ENCODE peak calls at places on chromosomes 13 and 19, in eight cellular contexts. One of them, this sample, is unnamed.
A peak's percentile ranks its signal among the peaks of the same experiment; 100 is the strongest.

GRCh38 chr19:35254341-35255297 is 5.8 kb downstream of the LSR start:
- DNase-seq in aorta: peak; percentile 24
- DNase-seq in Karpas-422: no peak
- DNase-seq in esophagus squamous epithelium: no peak
- DNase-seq in stimulated activated CD4-positive, alpha-beta T cell treated with anti-CD3 and anti-CD28 coated beads, Interleukin-1b, Interleukin-23, amount 100 ng/mL, for 1 hour: no peak
- DNase-seq in keratinocyte: no peak
- DNase-seq in mesothelial cell of epicardium: no peak
- DNase-seq in activated CD4-positive, alpha-beta T cell treated with anti-CD3 and anti-CD28 coated beads, Interleukin-2, amount 10 ng/mL, durations not matched to agents 7 days and 5 days: peak; percentile 3
- DNase-seq in this sample: no peak

GRCh38 chr13:114108141-114108761 is 24.2 kb downstream of the RASA3 start:
- DNase-seq in mesothelial cell of epicardium: no peak
- DNase-seq in aorta: peak; percentile 47
- DNase-seq in esophagus squamous epithelium: no peak
- DNase-seq in stimulated activated CD4-positive, alpha-beta T cell treated with anti-CD3 and anti-CD28 coated beads, Interleukin-1b, Interleukin-23, amount 100 ng/mL, for 1 hour: no peak
- DNase-seq in Karpas-422: no peak
- DNase-seq in keratinocyte: no peak
- DNase-seq in activated CD4-positive, alpha-beta T cell treated with anti-CD3 and anti-CD28 coated beads, Interleukin-2, amount 10 ng/mL, durations not matched to agents 7 days and 5 days: no peak
- DNase-seq in this sample: no peak

GRCh38 chr19:29564574-29565005 is 38.8 kb downstream of the VSTM2B start:
- DNase-seq in mesothelial cell of epicardium: no peak
- DNase-seq in keratinocyte: no peak
- DNase-seq in activated CD4-positive, alpha-beta T cell treated with anti-CD3 and anti-CD28 coated beads, Interleukin-2, amount 10 ng/mL, durations not matched to agents 7 days and 5 days: no peak
- DNase-seq in Karpas-422: no peak
- DNase-seq in aorta: no peak
- DNase-seq in stimulated activated CD4-positive, alpha-beta T cell treated with anti-CD3 and anti-CD28 coated beads, Interleukin-1b, Interleukin-23, amount 100 ng/mL, for 1 hour: no peak
- DNase-seq in esophagus squamous epithelium: no peak
- DNase-seq in this sample: no peak

GRCh38 chr13:72622546-72622945 is 104.9 kb downstream of the MZT1 start:
- DNase-seq in mesothelial cell of epicardium: no peak
- DNase-seq in stimulated activated CD4-positive, alpha-beta T cell treated with anti-CD3 and anti-CD28 coated beads, Interleukin-1b, Interleukin-23, amount 100 ng/mL, for 1 hour: no peak
- DNase-seq in Karpas-422: no peak
- DNase-seq in keratinocyte: no peak
- DNase-seq in aorta: no peak
- DNase-seq in esophagus squamous epithelium: no peak
- DNase-seq in activated CD4-positive, alpha-beta T cell treated with anti-CD3 and anti-CD28 coated beads, Interleukin-2, amount 10 ng/mL, durations not matched to agents 7 days and 5 days: no peak
- DNase-seq in this sample: no peak

GRCh38 chr13:51697181-51697580 is 106.8 kb downstream of the DHRS12 start:
- DNase-seq in stimulated activated CD4-positive, alpha-beta T cell treated with anti-CD3 and anti-CD28 coated beads, Interleukin-1b, Interleukin-23, amount 100 ng/mL, for 1 hour: no peak
- DNase-seq in aorta: no peak
- DNase-seq in Karpas-422: peak; percentile 29
- DNase-seq in activated CD4-positive, alpha-beta T cell treated with anti-CD3 and anti-CD28 coated beads, Interleukin-2, amount 10 ng/mL, durations not matched to agents 7 days and 5 days: no peak
- DNase-seq in keratinocyte: no peak
- DNase-seq in mesothelial cell of epicardium: no peak
- DNase-seq in esophagus squamous epithelium: no peak
- DNase-seq in this sample: no peak

GRCh38 chr19:57812201-57812600 is 2.5 kb downstream of the ZNF552 start:
- DNase-seq in keratinocyte: no peak
- DNase-seq in aorta: no peak
- DNase-seq in activated CD4-positive, alpha-beta T cell treated with anti-CD3 and anti-CD28 coated beads, Interleukin-2, amount 10 ng/mL, durations not matched to agents 7 days and 5 days: no peak
- DNase-seq in Karpas-422: peak; percentile 73
- DNase-seq in mesothelial cell of epicardium: no peak
- DNase-seq in esophagus squamous epithelium: no peak
- DNase-seq in stimulated activated CD4-positive, alpha-beta T cell treated with anti-CD3 and anti-CD28 coated beads, Interleukin-1b, Interleukin-23, amount 100 ng/mL, for 1 hour: no peak
- DNase-seq in this sample: no peak

GRCh38 chr13:42991892-42992584 is at the start of gene EPSTI1:
- DNase-seq in aorta: peak; percentile 86
- DNase-seq in activated CD4-positive, alpha-beta T cell treated with anti-CD3 and anti-CD28 coated beads, Interleukin-2, amount 10 ng/mL, durations not matched to agents 7 days and 5 days: peak; percentile 88
- DNase-seq in Karpas-422: peak; percentile 85
- DNase-seq in keratinocyte: no peak
- DNase-seq in esophagus squamous epithelium: no peak
- DNase-seq in stimulated activated CD4-positive, alpha-beta T cell treated with anti-CD3 and anti-CD28 coated beads, Interleukin-1b, Interleukin-23, amount 100 ng/mL, for 1 hour: peak; percentile 43
- DNase-seq in mesothelial cell of epicardium: peak; percentile 37
- DNase-seq in this sample: no peak

GRCh38 chr19:57829316-57829715 is 783 bp upstream of the ZNF587B start:
- DNase-seq in Karpas-422: no peak
- DNase-seq in esophagus squamous epithelium: no peak
- DNase-seq in activated CD4-positive, alpha-beta T cell treated with anti-CD3 and anti-CD28 coated beads, Interleukin-2, amount 10 ng/mL, durations not matched to agents 7 days and 5 days: no peak
- DNase-seq in stimulated activated CD4-positive, alpha-beta T cell treated with anti-CD3 and anti-CD28 coated beads, Interleukin-1b, Interleukin-23, amount 100 ng/mL, for 1 hour: no peak
- DNase-seq in aorta: no peak
- DNase-seq in keratinocyte: no peak
- DNase-seq in mesothelial cell of epicardium: no peak
- DNase-seq in this sample: no peak

GRCh38 chr19:16085115-16085514 is 8.8 kb downstream of the TPM4 start:
- DNase-seq in keratinocyte: no peak
- DNase-seq in aorta: no peak
- DNase-seq in esophagus squamous epithelium: no peak
- DNase-seq in activated CD4-positive, alpha-beta T cell treated with anti-CD3 and anti-CD28 coated beads, Interleukin-2, amount 10 ng/mL, durations not matched to agents 7 days and 5 days: no peak
- DNase-seq in Karpas-422: no peak
- DNase-seq in stimulated activated CD4-positive, alpha-beta T cell treated with anti-CD3 and anti-CD28 coated beads, Interleukin-1b, Interleukin-23, amount 100 ng/mL, for 1 hour: no peak
- DNase-seq in mesothelial cell of epicardium: no peak
- DNase-seq in this sample: no peak

GRCh38 chr13:108963846-108964600 is 334.6 kb downstream of the MYO16 start:
- DNase-seq in mesothelial cell of epicardium: no peak
- DNase-seq in stimulated activated CD4-positive, alpha-beta T cell treated with anti-CD3 and anti-CD28 coated beads, Interleukin-1b, Interleukin-23, amount 100 ng/mL, for 1 hour: no peak
- DNase-seq in activated CD4-positive, alpha-beta T cell treated with anti-CD3 and anti-CD28 coated beads, Interleukin-2, amount 10 ng/mL, durations not matched to agents 7 days and 5 days: no peak
- DNase-seq in esophagus squamous epithelium: no peak
- DNase-seq in Karpas-422: no peak
- DNase-seq in keratinocyte: peak; percentile 88
- DNase-seq in aorta: no peak
- DNase-seq in this sample: no peak

GRCh38 chr13:44660050-44660449 is 83.9 kb upstream of the TSC22D1 start:
- DNase-seq in keratinocyte: peak; percentile 2
- DNase-seq in aorta: no peak
- DNase-seq in Karpas-422: no peak
- DNase-seq in activated CD4-positive, alpha-beta T cell treated with anti-CD3 and anti-CD28 coated beads, Interleukin-2, amount 10 ng/mL, durations not matched to agents 7 days and 5 days: no peak
- DNase-seq in mesothelial cell of epicardium: no peak
- DNase-seq in esophagus squamous epithelium: no peak
- DNase-seq in stimulated activated CD4-positive, alpha-beta T cell treated with anti-CD3 and anti-CD28 coated beads, Interleukin-1b, Interleukin-23, amount 100 ng/mL, for 1 hour: no peak
- DNase-seq in this sample: no peak

GRCh38 chr19:37361994-37362393 is 8.9 kb upstream of the ZNF527 start:
- DNase-seq in aorta: no peak
- DNase-seq in keratinocyte: no peak
- DNase-seq in stimulated activated CD4-positive, alpha-beta T cell treated with anti-CD3 and anti-CD28 coated beads, Interleukin-1b, Interleukin-23, amount 100 ng/mL, for 1 hour: no peak
- DNase-seq in mesothelial cell of epicardium: no peak
- DNase-seq in Karpas-422: no peak
- DNase-seq in esophagus squamous epithelium: no peak
- DNase-seq in activated CD4-positive, alpha-beta T cell treated with anti-CD3 and anti-CD28 coated beads, Interleukin-2, amount 10 ng/mL, durations not matched to agents 7 days and 5 days: no peak
- DNase-seq in this sample: no peak

GRCh38 chr19:14561249-14561648 is 10.6 kb downstream of the NDUFB7 start:
- DNase-seq in esophagus squamous epithelium: no peak
- DNase-seq in keratinocyte: no peak
- DNase-seq in stimulated activated CD4-positive, alpha-beta T cell treated with anti-CD3 and anti-CD28 coated beads, Interleukin-1b, Interleukin-23, amount 100 ng/mL, for 1 hour: no peak
- DNase-seq in activated CD4-positive, alpha-beta T cell treated with anti-CD3 and anti-CD28 coated beads, Interleukin-2, amount 10 ng/mL, durations not matched to agents 7 days and 5 days: no peak
- DNase-seq in mesothelial cell of epicardium: no peak
- DNase-seq in Karpas-422: no peak
- DNase-seq in aorta: no peak
- DNase-seq in this sample: no peak

GRCh38 chr13:88800505-88800904 is 1129.3 kb downstream of the SLITRK5 start:
- DNase-seq in Karpas-422: no peak
- DNase-seq in esophagus squamous epithelium: no peak
- DNase-seq in activated CD4-positive, alpha-beta T cell treated with anti-CD3 and anti-CD28 coated beads, Interleukin-2, amount 10 ng/mL, durations not matched to agents 7 days and 5 days: no peak
- DNase-seq in aorta: no peak
- DNase-seq in stimulated activated CD4-positive, alpha-beta T cell treated with anti-CD3 and anti-CD28 coated beads, Interleukin-1b, Interleukin-23, amount 100 ng/mL, for 1 hour: no peak
- DNase-seq in keratinocyte: no peak
- DNase-seq in mesothelial cell of epicardium: no peak
- DNase-seq in this sample: no peak

GRCh38 chr13:101018720-101019119 is 344.1 kb upstream of the TMTC4 start:
- DNase-seq in Karpas-422: no peak
- DNase-seq in keratinocyte: peak; percentile 1
- DNase-seq in stimulated activated CD4-positive, alpha-beta T cell treated with anti-CD3 and anti-CD28 coated beads, Interleukin-1b, Interleukin-23, amount 100 ng/mL, for 1 hour: no peak
- DNase-seq in aorta: no peak
- DNase-seq in mesothelial cell of epicardium: no peak
- DNase-seq in activated CD4-positive, alpha-beta T cell treated with anti-CD3 and anti-CD28 coated beads, Interleukin-2, amount 10 ng/mL, durations not matched to agents 7 days and 5 days: no peak
- DNase-seq in esophagus squamous epithelium: no peak
- DNase-seq in this sample: no peak

GRCh38 chr13:41254902-41255301 is 8.5 kb downstream of the MTRF1 start:
- DNase-seq in Karpas-422: no peak
- DNase-seq in stimulated activated CD4-positive, alpha-beta T cell treated with anti-CD3 and anti-CD28 coated beads, Interleukin-1b, Interleukin-23, amount 100 ng/mL, for 1 hour: no peak
- DNase-seq in aorta: no peak
- DNase-seq in keratinocyte: no peak
- DNase-seq in activated CD4-positive, alpha-beta T cell treated with anti-CD3 and anti-CD28 coated beads, Interleukin-2, amount 10 ng/mL, durations not matched to agents 7 days and 5 days: no peak
- DNase-seq in mesothelial cell of epicardium: no peak
- DNase-seq in esophagus squamous epithelium: no peak
- DNase-seq in this sample: no peak

GRCh38 chr19:38728752-38729541 is 15.3 kb downstream of the CAPN12 start:
- DNase-seq in Karpas-422: no peak
- DNase-seq in esophagus squamous epithelium: no peak
- DNase-seq in activated CD4-positive, alpha-beta T cell treated with anti-CD3 and anti-CD28 coated beads, Interleukin-2, amount 10 ng/mL, durations not matched to agents 7 days and 5 days: no peak
- DNase-seq in keratinocyte: no peak
- DNase-seq in stimulated activated CD4-positive, alpha-beta T cell treated with anti-CD3 and anti-CD28 coated beads, Interleukin-1b, Interleukin-23, amount 100 ng/mL, for 1 hour: no peak
- DNase-seq in mesothelial cell of epicardium: no peak
- DNase-seq in aorta: peak; percentile 77
- DNase-seq in this sample: no peak

GRCh38 chr13:30142502-30143211 is 164.7 kb downstream of the KATNAL1 start:
- DNase-seq in activated CD4-positive, alpha-beta T cell treated with anti-CD3 and anti-CD28 coated beads, Interleukin-2, amount 10 ng/mL, durations not matched to agents 7 days and 5 days: no peak
- DNase-seq in mesothelial cell of epicardium: no peak
- DNase-seq in Karpas-422: no peak
- DNase-seq in stimulated activated CD4-positive, alpha-beta T cell treated with anti-CD3 and anti-CD28 coated beads, Interleukin-1b, Interleukin-23, amount 100 ng/mL, for 1 hour: no peak
- DNase-seq in esophagus squamous epithelium: no peak
- DNase-seq in aorta: no peak
- DNase-seq in keratinocyte: peak; percentile 83
- DNase-seq in this sample: no peak

GRCh38 chr19:1260749-1261511 is 8.2 kb upstream of the CIRBP start:
- DNase-seq in Karpas-422: peak; percentile 98
- DNase-seq in stimulated activated CD4-positive, alpha-beta T cell treated with anti-CD3 and anti-CD28 coated beads, Interleukin-1b, Interleukin-23, amount 100 ng/mL, for 1 hour: peak; percentile 90
- DNase-seq in mesothelial cell of epicardium: peak; percentile 97
- DNase-seq in activated CD4-positive, alpha-beta T cell treated with anti-CD3 and anti-CD28 coated beads, Interleukin-2, amount 10 ng/mL, durations not matched to agents 7 days and 5 days: peak; percentile 97
- DNase-seq in aorta: peak; percentile 99
- DNase-seq in keratinocyte: no peak
- DNase-seq in esophagus squamous epithelium: peak; percentile 69
- DNase-seq in this sample: peak; percentile 71

GRCh38 chr19:43639507-43640423 is at the start of gene CADM4:
- DNase-seq in stimulated activated CD4-positive, alpha-beta T cell treated with anti-CD3 and anti-CD28 coated beads, Interleukin-1b, Interleukin-23, amount 100 ng/mL, for 1 hour: peak; percentile 18
- DNase-seq in aorta: peak; percentile 79
- DNase-seq in keratinocyte: no peak
- DNase-seq in mesothelial cell of epicardium: no peak
- DNase-seq in activated CD4-positive, alpha-beta T cell treated with anti-CD3 and anti-CD28 coated beads, Interleukin-2, amount 10 ng/mL, durations not matched to agents 7 days and 5 days: peak; percentile 60
- DNase-seq in esophagus squamous epithelium: no peak
- DNase-seq in Karpas-422: no peak
- DNase-seq in this sample: no peak

GRCh38 chr13:52162279-52163101 is 3.1 kb upstream of the NEK3 start:
- DNase-seq in esophagus squamous epithelium: no peak
- DNase-seq in stimulated activated CD4-positive, alpha-beta T cell treated with anti-CD3 and anti-CD28 coated beads, Interleukin-1b, Interleukin-23, amount 100 ng/mL, for 1 hour: no peak
- DNase-seq in mesothelial cell of epicardium: no peak
- DNase-seq in Karpas-422: no peak
- DNase-seq in keratinocyte: no peak
- DNase-seq in aorta: no peak
- DNase-seq in activated CD4-positive, alpha-beta T cell treated with anti-CD3 and anti-CD28 coated beads, Interleukin-2, amount 10 ng/mL, durations not matched to agents 7 days and 5 days: no peak
- DNase-seq in this sample: no peak

GRCh38 chr13:113275387-113275786 is 21.7 kb upstream of the LAMP1 start:
- DNase-seq in keratinocyte: no peak
- DNase-seq in mesothelial cell of epicardium: no peak
- DNase-seq in activated CD4-positive, alpha-beta T cell treated with anti-CD3 and anti-CD28 coated beads, Interleukin-2, amount 10 ng/mL, durations not matched to agents 7 days and 5 days: peak; percentile 44
- DNase-seq in stimulated activated CD4-positive, alpha-beta T cell treated with anti-CD3 and anti-CD28 coated beads, Interleukin-1b, Interleukin-23, amount 100 ng/mL, for 1 hour: no peak
- DNase-seq in Karpas-422: peak; percentile 61
- DNase-seq in aorta: no peak
- DNase-seq in esophagus squamous epithelium: no peak
- DNase-seq in this sample: no peak

GRCh38 chr13:98411617-98412310 is 165.1 kb downstream of the STK24 start:
- DNase-seq in Karpas-422: no peak
- DNase-seq in aorta: no peak
- DNase-seq in keratinocyte: no peak
- DNase-seq in activated CD4-positive, alpha-beta T cell treated with anti-CD3 and anti-CD28 coated beads, Interleukin-2, amount 10 ng/mL, durations not matched to agents 7 days and 5 days: no peak
- DNase-seq in mesothelial cell of epicardium: no peak
- DNase-seq in stimulated activated CD4-positive, alpha-beta T cell treated with anti-CD3 and anti-CD28 coated beads, Interleukin-1b, Interleukin-23, amount 100 ng/mL, for 1 hour: no peak
- DNase-seq in esophagus squamous epithelium: no peak
- DNase-seq in this sample: no peak